ENCODE peak calls at places on chromosomes 1 and 21, in seven cellular contexts. C is hippocampal formation; G is T-cell; B is stimulated activated CD4-positive, alpha-beta T cell treated with anti-CD3 and anti-CD28 coated beads, Interleukin-4, amount 100 ng/mL, for 48 hours; L is substantia nigra; E is H54; W is pancreas. K is an unnamed sample.

GRCh38 chr1:208523007-208523406 is 278.8 kb upstream of the PLXNA2 start:
- DNase-seq in C (no peak), G (no peak), B (no peak), L (no peak), E (no peak), W (no peak), K (no peak)

GRCh38 chr1:174131032-174131638 is 28.2 kb upstream of the RABGAP1L start:
- DNase-seq in C (no peak), G (no peak), B (no peak), L (no peak), E (no peak), W (no peak), K (no peak)

GRCh38 chr1:214632091-214632490 is 29.1 kb downstream of the CENPF start:
- DNase-seq in C (no peak), G (peak), B (no peak), L (no peak), E (no peak), W (no peak), K (no peak)

GRCh38 chr1:162070094-162070748 is 730 bp downstream of the NOS1AP start:
- DNase-seq in C (no peak), G (no peak), B (no peak), L (no peak), E (no peak), W (peak), K (no peak)

GRCh38 chr1:77134359-77134758 is 84.9 kb downstream of the PIGK start:
- DNase-seq in C (no peak), G (no peak), B (no peak), L (no peak), E (no peak), W (no peak), K (no peak)

GRCh38 chr1:78591971-78592370 is 28.3 kb upstream of the IFI44L start:
- DNase-seq in C (no peak), G (no peak), B (no peak), L (no peak), E (no peak), W (no peak), K (no peak)

GRCh38 chr1:21541835-21542234 is 32.6 kb downstream of the ALPL start:
- DNase-seq in C (no peak), G (no peak), B (no peak), L (no peak), E (peak), W (no peak), K (no peak)

GRCh38 chr21:10575311-10575667 is 53.9 kb downstream of the TPTE start:
- DNase-seq in C (no peak), G (no peak), B (no peak), L (no peak), E (no peak), W (no peak), K (no peak)

GRCh38 chr1:226722240-226722900 is 16.7 kb downstream of the ITPKB start:
- DNase-seq in C (no peak), G (no peak), B (no peak), L (no peak), E (no peak), W (no peak), K (no peak)

GRCh38 chr1:42713293-42713692 is 26.7 kb downstream of the CLDN19 start:
- DNase-seq in C (no peak), G (no peak), B (no peak), L (no peak), E (no peak), W (no peak), K (no peak)

GRCh38 chr1:198212675-198213074 is 55.9 kb downstream of the NEK7 start:
- DNase-seq in C (no peak), G (no peak), B (no peak), L (no peak), E (peak), W (no peak), K (no peak)

GRCh38 chr1:54850082-54850730 is 36.8 kb downstream of the DHCR24 start:
- DNase-seq in C (peak), G (no peak), B (no peak), L (no peak), E (peak), W (no peak), K (no peak)

GRCh38 chr1:33516428-33516827 is 44.0 kb downstream of the ZSCAN20 start:
- DNase-seq in C (no peak), G (no peak), B (no peak), L (no peak), E (no peak), W (no peak), K (no peak)

GRCh38 chr1:44932151-44932550 is 54.2 kb downstream of the EIF2B3 start:
- DNase-seq in C (no peak), G (no peak), B (no peak), L (no peak), E (no peak), W (no peak), K (no peak)

GRCh38 chr1:109898842-109899241 is 11.8 kb upstream of the CSF1 start:
- DNase-seq in C (no peak), G (no peak), B (no peak), L (no peak), E (no peak), W (no peak), K (no peak)

GRCh38 chr1:151579436-151580225 is 32.2 kb upstream of the SNX27 start:
- DNase-seq in C (no peak), G (no peak), B (no peak), L (no peak), E (peak), W (no peak), K (no peak)

GRCh38 chr1:25504706-25505560 is 38.5 kb upstream of the LDLRAP1 start:
- DNase-seq in C (no peak), G (no peak), B (no peak), L (no peak), E (no peak), W (no peak), K (no peak)

GRCh38 chr1:111030590-111030989 is 66.9 kb upstream of the LRIF1 start:
- DNase-seq in C (no peak), G (peak), B (peak), L (no peak), E (peak), W (no peak), K (peak)

GRCh38 chr1:36497207-36497606 is 14.5 kb upstream of the CSF3R start:
- DNase-seq in C (no peak), G (no peak), B (no peak), L (no peak), E (no peak), W (no peak), K (no peak)

GRCh38 chr1:10710489-10710888 is 86.0 kb downstream of the CASZ1 start:
- DNase-seq in C (no peak), G (no peak), B (no peak), L (no peak), E (no peak), W (no peak), K (no peak)

GRCh38 chr21:44701541-44701940 is 4.6 kb downstream of the KRTAP10-12 start:
- DNase-seq in C (no peak), G (no peak), B (no peak), L (no peak), E (no peak), W (no peak), K (no peak)

GRCh38 chr1:17186216-17186894 is 18.6 kb upstream of the PADI1 start:
- DNase-seq in C (no peak), G (no peak), B (no peak), L (no peak), E (no peak), W (no peak), K (no peak)

GRCh38 chr1:1199961-1200875 is 6.2 kb downstream of the TNFRSF18 start:
- DNase-seq in C (no peak), G (no peak), B (no peak), L (no peak), E (no peak), W (peak), K (no peak)

GRCh38 chr1:49200738-49201137 is 424.0 kb upstream of the BEND5 start:
- DNase-seq in C (no peak), G (no peak), B (no peak), L (no peak), E (no peak), W (no peak), K (no peak)

GRCh38 chr21:39676054-39676771 is 63.5 kb downstream of the B3GALT5 start:
- DNase-seq in C (no peak), G (no peak), B (no peak), L (no peak), E (no peak), W (no peak), K (no peak)

GRCh38 chr1:39892611-39893595 is 8.8 kb downstream of the MYCL start:
- DNase-seq in C (no peak), G (no peak), B (no peak), L (no peak), E (peak), W (no peak), K (no peak)

GRCh38 chr1:182035097-182035770 is 26.3 kb downstream of the ZNF648 start:
- DNase-seq in C (no peak), G (no peak), B (no peak), L (no peak), E (no peak), W (no peak), K (no peak)

GRCh38 chr1:167207940-167208623 is 12.6 kb upstream of the POU2F1 start:
- DNase-seq in C (no peak), G (no peak), B (no peak), L (no peak), E (no peak), W (no peak), K (no peak)

GRCh38 chr1:202959276-202959620 is 1.1 kb upstream of the ADIPOR1 start:
- DNase-seq in C (no peak), G (no peak), B (no peak), L (no peak), E (peak), W (no peak), K (no peak)

GRCh38 chr1:234400773-234401172 is 27.5 kb downstream of the COA6 start:
- DNase-seq in C (no peak), G (no peak), B (no peak), L (no peak), E (no peak), W (no peak), K (no peak)

GRCh38 chr1:12584900-12585525 is 33.0 kb downstream of the DHRS3 start:
- DNase-seq in C (no peak), G (no peak), B (no peak), L (no peak), E (no peak), W (no peak), K (no peak)

GRCh38 chr1:178774263-178774662 is 49.2 kb downstream of the RALGPS2 start:
- DNase-seq in C (no peak), G (no peak), B (no peak), L (no peak), E (no peak), W (no peak), K (no peak)

GRCh38 chr1:177975588-177976495 is 6.0 kb upstream of the SEC16B start:
- DNase-seq in C (no peak), G (no peak), B (no peak), L (no peak), E (peak), W (no peak), K (no peak)

GRCh38 chr1:172203135-172203823 is 217.2 kb upstream of the C1orf105 start:
- DNase-seq in C (no peak), G (no peak), B (no peak), L (no peak), E (no peak), W (no peak), K (no peak)

K was measured in stimulated activated effector memory CD8-positive, alpha-beta T cell treated with anti-CD3 and anti-CD28 coated beads, Interleukin-12 subunit alpha, Interleukin-12 subunit beta, amount 100 ng/mL, for 72 hours.